ENCODE peak calls at places on chromosome 11, in eight cellular contexts. L is cardiac fibroblast, R is HFF-Myc, Z is mammary epithelial cell, J is heart right ventricle, M is astrocyte of the cerebellum, I is fibroblast of mammary gland, B is cardiac muscle cell. H is an unnamed sample.

GRCh38 chr11:19652976-19653375 is 59.7 kb upstream of the NAV2 start:
- DNase-seq in L (no peak), R (no peak), Z (no peak), J (no peak), M (no peak), I (no peak), B (no peak), H (no peak)

GRCh38 chr11:76243648-76244285 is 37.5 kb upstream of the WNT11 start:
- DNase-seq in L (no peak), R (no peak), Z (no peak), J (no peak), M (no peak), I (no peak), B (no peak), H (no peak)

GRCh38 chr11:61814242-61814957 is 2.4 kb downstream of the FADS1 start:
- DNase-seq in L (peak; percentile 40), R (no peak), Z (peak; percentile 17), J (peak; percentile 58), M (no peak), I (peak; percentile 45), B (peak; percentile 36), H (no peak)

GRCh38 chr11:57675176-57675941 is 7.4 kb downstream of the ZDHHC5 start:
- DNase-seq in L (no peak), R (no peak), Z (no peak), J (no peak), M (no peak), I (no peak), B (no peak), H (no peak)

GRCh38 chr11:76209671-76209955 is 3.3 kb upstream of the WNT11 start:
- DNase-seq in L (no peak), R (no peak), Z (no peak), J (no peak), M (no peak), I (no peak), B (no peak), H (no peak)

GRCh38 chr11:72741849-72742521 is 10.2 kb downstream of the ARAP1 start:
- DNase-seq in L (no peak), R (no peak), Z (no peak), J (no peak), M (no peak), I (no peak), B (no peak), H (no peak)

GRCh38 chr11:59787816-59788215 is 22.8 kb downstream of the MRPL16 start:
- DNase-seq in L (peak; percentile 78), R (no peak), Z (peak; percentile 72), J (no peak), M (no peak), I (peak; percentile 23), B (peak; percentile 77), H (no peak)

GRCh38 chr11:84215671-84216070 is 929.5 kb upstream of the CCDC90B start:
- DNase-seq in L (no peak), R (no peak), Z (no peak), J (no peak), M (no peak), I (peak; percentile 35), B (no peak), H (no peak)

GRCh38 chr11:115423728-115424459 is 80.3 kb downstream of the CADM1 start:
- DNase-seq in L (no peak), R (no peak), Z (no peak), J (no peak), M (no peak), I (no peak), B (no peak), H (no peak)

DNA sequence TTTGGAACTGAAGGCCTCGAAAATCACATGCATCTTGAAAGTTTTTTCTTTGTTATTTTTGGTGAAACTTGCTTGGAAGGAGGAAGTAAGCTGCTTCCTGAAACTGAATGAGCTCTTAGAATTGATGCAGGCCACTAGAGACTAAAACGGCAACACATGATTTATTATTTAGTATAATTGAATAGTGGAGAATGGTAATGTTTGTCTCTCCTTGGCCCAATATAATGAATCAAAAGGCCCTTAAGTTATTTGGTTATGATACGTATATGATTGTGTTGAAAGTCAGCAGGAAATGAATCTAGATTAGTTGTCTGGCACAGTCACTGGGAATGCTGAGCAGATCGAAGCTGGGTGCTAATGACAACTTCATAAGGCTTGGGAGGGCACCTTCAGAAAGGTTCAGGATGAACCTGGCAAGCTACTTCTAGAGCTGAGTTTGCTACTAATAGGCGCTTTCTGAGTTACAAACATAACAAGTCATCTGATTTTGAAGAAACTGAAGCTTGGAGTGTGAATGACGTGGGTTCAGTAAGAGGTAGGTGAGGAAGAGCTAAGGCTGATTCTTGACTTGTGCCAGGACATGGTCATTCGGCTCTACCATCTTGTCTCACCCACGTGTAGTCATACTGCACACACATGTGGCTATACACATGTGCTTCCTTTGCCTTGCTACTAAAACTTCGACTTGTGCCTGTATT is 56.2 kb downstream of the SWAP70 start:
- DNase-seq in L (no peak), R (no peak), Z (no peak), J (no peak), M (no peak), I (no peak), B (peak; percentile 13), H (no peak)
- H3K4me3 ChIP-seq in L (no peak overlapping the region), R (no peak overlapping the region), Z (no peak overlapping the region), J (no peak overlapping the region), M (no peak overlapping the region), I (no peak overlapping the region), B (no peak overlapping the region), H (no peak overlapping the region)

DNA sequence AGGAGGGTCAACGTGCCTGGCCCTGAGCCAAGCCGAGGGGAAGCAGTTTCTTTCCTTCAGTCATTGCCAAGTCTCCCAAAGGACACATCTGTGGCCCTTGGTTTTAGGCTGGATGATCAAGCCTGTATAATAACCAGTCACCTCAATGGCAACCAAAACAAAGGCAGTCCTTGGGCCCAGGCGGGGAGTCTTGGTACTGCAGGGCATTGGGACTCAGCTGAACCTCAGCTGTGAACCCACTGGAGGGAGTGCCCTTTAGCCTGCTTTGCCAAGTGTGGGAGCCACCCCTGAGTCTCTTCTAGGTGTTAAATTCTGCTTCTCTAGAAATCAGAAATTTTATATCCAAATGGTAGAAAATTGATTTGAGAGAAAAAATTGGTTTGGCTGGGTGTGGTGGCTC is 36.9 kb downstream of the CPT1A start:
- DNase-seq in L (no peak), R (no peak), Z (no peak), J (no peak), M (no peak), I (no peak), B (no peak), H (no peak)
- TF ChIP-seq CTCF in L (no peak), R (no peak), Z (no peak), J (no peak), M (no peak), I (no peak), B (no peak), H (peak; percentile 33)

GRCh38 chr11:120912915-120913314 is 111.0 kb upstream of the TBCEL start:
- DNase-seq in L (no peak), R (no peak), Z (no peak), J (no peak), M (no peak), I (no peak), B (no peak), H (no peak)
- H3K4me3 ChIP-seq in L (no peak overlapping the region), R (no peak overlapping the region), Z (no peak overlapping the region), J (no peak overlapping the region), M (no peak overlapping the region), I (no peak overlapping the region), B (no peak overlapping the region), H (no peak overlapping the region)

GRCh38 chr11:2532704-2533641 is 88.2 kb downstream of the KCNQ1 start:
- DNase-seq in L (peak; percentile 93), R (peak; percentile 72), Z (peak; percentile 71), J (peak; percentile 89), M (peak; percentile 86), I (peak; percentile 81), B (peak; percentile 95), H (peak; percentile 64)
- TF ChIP-seq CTCF in L (peak; percentile 99), R (peak; percentile 99), Z (peak; percentile 86), J (peak; percentile 99), M (peak; percentile 99), I (peak; percentile 92), B (peak; percentile 98), H (peak; percentile 97)

DNA sequence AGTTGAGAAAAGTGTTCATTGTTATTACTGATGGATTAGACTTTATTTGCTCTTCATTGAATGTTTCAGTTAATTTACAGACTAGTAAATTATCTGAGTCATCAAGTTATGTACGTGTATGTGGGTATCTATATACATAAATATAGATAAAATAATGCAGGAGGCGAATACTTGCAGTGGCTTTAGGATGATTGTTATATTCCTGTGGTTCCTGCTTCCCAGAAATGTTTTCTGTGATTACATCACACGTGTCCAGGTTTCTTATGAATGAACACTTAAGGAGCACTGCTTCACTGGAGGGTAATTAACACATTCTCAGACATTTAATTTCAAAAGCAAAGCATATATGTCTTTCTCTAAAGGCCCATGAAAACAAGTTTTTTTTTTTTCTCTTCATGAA is 28.4 kb downstream of the YAP1 start:
- DNase-seq in L (peak; percentile 63), R (no peak), Z (peak; percentile 74), J (no peak), M (peak; percentile 50), I (peak; percentile 89), B (peak; percentile 84), H (no peak)
- H3K4me3 ChIP-seq in L (no peak overlapping the region), R (no peak overlapping the region), Z (no peak overlapping the region), J (no peak overlapping the region), M (no peak overlapping the region), I (no peak overlapping the region), B (no peak overlapping the region), H (no peak overlapping the region)

GRCh38 chr11:110478410-110478809 is 48.7 kb downstream of the FDX1 start:
- DNase-seq in L (no peak), R (no peak), Z (no peak), J (no peak), M (no peak), I (no peak), B (no peak), H (no peak)
- TF ChIP-seq CTCF in L (no peak), R (peak; percentile 26), Z (no peak), J (no peak), M (no peak), I (peak; percentile 14), B (peak; percentile 19), H (peak; percentile 24)

H was measured in GM12864.